ENCODE peak calls at places on chromosomes 7 and 10, in eight cellular contexts. One of them, this sample, is unnamed.

GRCh38 chr7:111025013-111025412 is 65.9 kb upstream of the LRRN3 start:
- DNase-seq in WERI-Rb-1: no peak
- DNase-seq in GM12865: peak
- DNase-seq in foreskin fibroblast: no peak
- DNase-seq in ovary: no peak
- DNase-seq in epithelial cell of esophagus: no peak
- DNase-seq in neural crest cell: no peak
- DNase-seq in tibial nerve: no peak
- DNase-seq in this sample: no peak

GRCh38 chr7:46015107-46015868 is 94.2 kb upstream of the IGFBP3 start:
- DNase-seq in GM12865: peak
- DNase-seq in neural crest cell: peak
- DNase-seq in epithelial cell of esophagus: no peak
- DNase-seq in WERI-Rb-1: peak
- DNase-seq in tibial nerve: no peak
- DNase-seq in ovary: no peak
- DNase-seq in foreskin fibroblast: no peak
- DNase-seq in this sample: no peak

GRCh38 chr10:102418612-102419560 is at the start of gene PSD:
- DNase-seq in foreskin fibroblast: no peak
- DNase-seq in tibial nerve: no peak
- DNase-seq in WERI-Rb-1: peak
- DNase-seq in ovary: peak
- DNase-seq in epithelial cell of esophagus: no peak
- DNase-seq in GM12865: no peak
- DNase-seq in neural crest cell: peak
- DNase-seq in this sample: peak

GRCh38 chr10:42989481-42989921 is 87.4 kb upstream of the RET start:
- DNase-seq in GM12865: no peak
- DNase-seq in WERI-Rb-1: no peak
- DNase-seq in tibial nerve: no peak
- DNase-seq in ovary: no peak
- DNase-seq in foreskin fibroblast: no peak
- DNase-seq in epithelial cell of esophagus: no peak
- DNase-seq in neural crest cell: no peak
- DNase-seq in this sample: no peak

GRCh38 chr10:7787150-7787856 is 490 bp downstream of the KIN start:
- DNase-seq in tibial nerve: no peak
- DNase-seq in GM12865: peak
- DNase-seq in ovary: no peak
- DNase-seq in neural crest cell: no peak
- DNase-seq in foreskin fibroblast: no peak
- DNase-seq in WERI-Rb-1: peak
- DNase-seq in epithelial cell of esophagus: peak
- DNase-seq in this sample: no peak

GRCh38 chr10:60239228-60239627 is 150.4 kb downstream of the ANK3 start:
- DNase-seq in foreskin fibroblast: no peak
- DNase-seq in GM12865: no peak
- DNase-seq in epithelial cell of esophagus: no peak
- DNase-seq in ovary: no peak
- DNase-seq in tibial nerve: no peak
- DNase-seq in neural crest cell: no peak
- DNase-seq in WERI-Rb-1: no peak
- DNase-seq in this sample: no peak

GRCh38 chr10:35262436-35262835 is 73.9 kb upstream of the CCNY start:
- DNase-seq in epithelial cell of esophagus: peak
- DNase-seq in foreskin fibroblast: peak
- DNase-seq in ovary: no peak
- DNase-seq in WERI-Rb-1: no peak
- DNase-seq in tibial nerve: no peak
- DNase-seq in GM12865: no peak
- DNase-seq in neural crest cell: no peak
- DNase-seq in this sample: no peak

GRCh38 chr10:121709674-121710073 is 111.4 kb upstream of the FGFR2 start:
- DNase-seq in ovary: peak
- DNase-seq in neural crest cell: no peak
- DNase-seq in GM12865: no peak
- DNase-seq in epithelial cell of esophagus: no peak
- DNase-seq in WERI-Rb-1: no peak
- DNase-seq in tibial nerve: no peak
- DNase-seq in foreskin fibroblast: no peak
- DNase-seq in this sample: no peak

GRCh38 chr10:30083934-30084333 is 24.5 kb upstream of the JCAD start:
- DNase-seq in neural crest cell: no peak
- DNase-seq in epithelial cell of esophagus: no peak
- DNase-seq in WERI-Rb-1: no peak
- DNase-seq in foreskin fibroblast: no peak
- DNase-seq in ovary: no peak
- DNase-seq in GM12865: no peak
- DNase-seq in tibial nerve: no peak
- DNase-seq in this sample: no peak

GRCh38 chr7:122803323-122803722 is 82.9 kb downstream of the CADPS2 start:
- DNase-seq in WERI-Rb-1: no peak
- DNase-seq in foreskin fibroblast: no peak
- DNase-seq in epithelial cell of esophagus: peak
- DNase-seq in ovary: no peak
- DNase-seq in tibial nerve: no peak
- DNase-seq in neural crest cell: peak
- DNase-seq in GM12865: peak
- DNase-seq in this sample: no peak

GRCh38 chr7:132742152-132742551 is 165.9 kb upstream of the PLXNA4 start:
- DNase-seq in foreskin fibroblast: peak
- DNase-seq in GM12865: no peak
- DNase-seq in WERI-Rb-1: no peak
- DNase-seq in epithelial cell of esophagus: peak
- DNase-seq in neural crest cell: no peak
- DNase-seq in ovary: peak
- DNase-seq in tibial nerve: peak
- DNase-seq in this sample: no peak

GRCh38 chr10:78451592-78451991 is 417.9 kb downstream of the RPS24 start:
- DNase-seq in ovary: peak
- DNase-seq in GM12865: no peak
- DNase-seq in neural crest cell: no peak
- DNase-seq in tibial nerve: no peak
- DNase-seq in foreskin fibroblast: no peak
- DNase-seq in epithelial cell of esophagus: no peak
- DNase-seq in WERI-Rb-1: peak
- DNase-seq in this sample: peak

GRCh38 chr7:78095549-78095948 is 297.0 kb downstream of the PHTF2 start:
- DNase-seq in GM12865: no peak
- DNase-seq in neural crest cell: no peak
- DNase-seq in epithelial cell of esophagus: peak
- DNase-seq in ovary: no peak
- DNase-seq in tibial nerve: no peak
- DNase-seq in foreskin fibroblast: no peak
- DNase-seq in WERI-Rb-1: no peak
- DNase-seq in this sample: no peak

GRCh38 chr7:137977173-137977572 is 24.7 kb downstream of the CREB3L2 start:
- DNase-seq in epithelial cell of esophagus: no peak
- DNase-seq in GM12865: no peak
- DNase-seq in WERI-Rb-1: no peak
- DNase-seq in foreskin fibroblast: no peak
- DNase-seq in ovary: no peak
- DNase-seq in neural crest cell: no peak
- DNase-seq in tibial nerve: no peak
- DNase-seq in this sample: no peak

DNA sequence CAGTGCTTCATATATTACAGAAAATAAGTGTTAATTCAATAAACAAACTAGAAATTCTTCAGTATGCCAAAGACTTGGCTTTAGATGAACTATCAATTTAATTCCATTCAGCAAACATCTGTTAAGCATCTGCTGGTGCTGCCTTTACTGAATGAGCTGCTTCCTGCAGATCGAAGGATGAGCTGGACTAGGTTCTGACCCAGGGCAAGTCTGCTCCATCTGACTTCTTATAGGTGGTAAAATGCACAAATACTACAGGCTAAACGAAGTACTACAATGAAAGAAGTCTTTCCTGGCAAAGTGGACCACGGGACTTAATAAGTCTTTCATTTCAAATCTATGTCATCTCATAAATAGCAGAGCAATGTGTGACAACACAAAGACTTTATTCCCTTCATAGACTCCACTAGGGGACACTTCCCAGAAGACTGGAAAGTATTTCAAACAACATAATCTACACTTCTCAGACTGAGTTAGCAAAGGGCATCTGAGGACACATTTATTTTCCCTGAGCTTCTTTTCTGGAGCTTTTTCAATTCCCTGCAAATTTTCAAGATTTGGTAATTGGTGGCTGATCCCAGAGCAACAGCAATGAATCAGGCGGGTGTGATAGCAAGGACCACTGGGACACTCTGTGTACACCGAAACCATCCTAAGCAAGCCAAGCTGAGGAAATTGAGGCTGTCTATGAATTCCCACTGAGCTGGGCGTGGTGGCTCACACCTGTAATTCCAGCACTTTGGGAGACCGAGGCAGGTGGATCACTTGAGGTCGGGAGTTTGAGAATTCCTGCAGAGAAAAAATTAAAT is 108.9 kb upstream of the FRMD4A start:
- DNase-seq in foreskin fibroblast: peak
- DNase-seq in neural crest cell: no peak
- DNase-seq in WERI-Rb-1: no peak
- DNase-seq in epithelial cell of esophagus: no peak
- DNase-seq in tibial nerve: no peak
- DNase-seq in ovary: no peak
- DNase-seq in GM12865: no peak
- DNase-seq in this sample: no peak
- TF ChIP-seq CTCF in foreskin fibroblast: no peak
- TF ChIP-seq CTCF in neural crest cell: no peak
- TF ChIP-seq CTCF in WERI-Rb-1: no peak
- TF ChIP-seq CTCF in epithelial cell of esophagus: no peak
- TF ChIP-seq CTCF in tibial nerve: no peak
- TF ChIP-seq CTCF in ovary: no peak
- TF ChIP-seq CTCF in GM12865: no peak
- TF ChIP-seq CTCF in this sample: no peak

DNA sequence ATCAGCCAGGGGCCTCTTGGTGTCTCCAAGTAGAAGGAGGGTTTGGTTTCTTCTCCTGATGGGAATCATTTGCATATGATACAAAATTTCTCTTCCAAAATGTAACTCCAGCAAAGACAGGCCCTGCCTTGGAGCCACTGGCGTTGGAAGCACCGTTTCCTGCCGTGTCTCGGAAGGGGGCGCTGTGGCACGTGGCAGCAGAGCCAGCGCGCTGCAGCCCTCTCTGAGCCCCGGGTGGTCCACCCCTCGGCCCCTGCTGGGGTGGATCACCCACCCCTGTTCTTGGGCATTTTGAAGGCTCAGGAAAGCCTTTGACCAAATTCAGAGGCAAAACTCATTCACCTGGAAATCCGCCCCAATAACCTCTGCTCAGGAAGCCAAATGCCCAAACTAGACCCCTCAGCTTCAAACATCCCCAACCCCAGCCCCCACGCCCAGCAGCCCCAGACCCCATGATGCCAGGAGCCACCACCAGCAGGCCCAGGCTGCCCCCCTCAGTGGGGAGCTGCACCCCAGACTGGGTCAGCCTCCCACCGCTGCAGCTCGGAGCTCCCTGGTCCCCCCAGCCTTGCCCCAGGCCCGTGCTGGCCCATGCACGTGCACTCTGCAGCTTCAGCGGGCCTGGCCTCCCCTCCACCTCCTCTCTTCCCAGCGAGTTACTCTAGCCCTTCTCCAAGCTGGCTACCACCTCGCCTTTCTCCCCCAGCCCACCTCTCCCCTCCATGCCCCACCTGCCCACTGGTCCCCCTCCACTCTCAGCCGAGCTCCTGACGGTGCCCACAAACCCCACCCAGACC is 29.5 kb upstream of the ELFN1 start:
- DNase-seq in WERI-Rb-1: no peak
- DNase-seq in epithelial cell of esophagus: peak
- DNase-seq in GM12865: no peak
- DNase-seq in tibial nerve: no peak
- DNase-seq in neural crest cell: no peak
- DNase-seq in foreskin fibroblast: no peak
- DNase-seq in ovary: no peak
- DNase-seq in this sample: no peak
- TF ChIP-seq CTCF in WERI-Rb-1: peak
- TF ChIP-seq CTCF in epithelial cell of esophagus: peak
- TF ChIP-seq CTCF in GM12865: no peak
- TF ChIP-seq CTCF in tibial nerve: no peak
- TF ChIP-seq CTCF in neural crest cell: peak
- TF ChIP-seq CTCF in foreskin fibroblast: no peak
- TF ChIP-seq CTCF in ovary: no peak
- TF ChIP-seq CTCF in this sample: peak

GRCh38 chr10:51047857-51048256 is 26.4 kb upstream of the PRKG1 start:
- DNase-seq in foreskin fibroblast: no peak
- DNase-seq in WERI-Rb-1: no peak
- DNase-seq in ovary: no peak
- DNase-seq in epithelial cell of esophagus: no peak
- DNase-seq in tibial nerve: no peak
- DNase-seq in neural crest cell: no peak
- DNase-seq in GM12865: no peak
- DNase-seq in this sample: no peak
- TF ChIP-seq CTCF in foreskin fibroblast: no peak
- TF ChIP-seq CTCF in WERI-Rb-1: no peak
- TF ChIP-seq CTCF in ovary: peak
- TF ChIP-seq CTCF in epithelial cell of esophagus: no peak
- TF ChIP-seq CTCF in tibial nerve: peak
- TF ChIP-seq CTCF in neural crest cell: no peak
- TF ChIP-seq CTCF in GM12865: no peak
- TF ChIP-seq CTCF in this sample: no peak

GRCh38 chr10:63722537-63722936 is 201.3 kb downstream of the REEP3 start:
- DNase-seq in ovary: no peak
- DNase-seq in epithelial cell of esophagus: no peak
- DNase-seq in GM12865: no peak
- DNase-seq in tibial nerve: no peak
- DNase-seq in WERI-Rb-1: no peak
- DNase-seq in neural crest cell: no peak
- DNase-seq in foreskin fibroblast: no peak
- DNase-seq in this sample: no peak

GRCh38 chr10:63723741-63724140 is 202.5 kb downstream of the REEP3 start:
- DNase-seq in ovary: no peak
- DNase-seq in GM12865: no peak
- DNase-seq in foreskin fibroblast: no peak
- DNase-seq in epithelial cell of esophagus: no peak
- DNase-seq in WERI-Rb-1: no peak
- DNase-seq in tibial nerve: no peak
- DNase-seq in neural crest cell: no peak
- DNase-seq in this sample: no peak

GRCh38 chr10:63726883-63727282 is 205.7 kb downstream of the REEP3 start:
- DNase-seq in ovary: no peak
- DNase-seq in neural crest cell: no peak
- DNase-seq in GM12865: no peak
- DNase-seq in tibial nerve: no peak
- DNase-seq in epithelial cell of esophagus: no peak
- DNase-seq in WERI-Rb-1: no peak
- DNase-seq in foreskin fibroblast: no peak
- DNase-seq in this sample: no peak

GRCh38 chr10:63723320-63723719 is 202.1 kb downstream of the REEP3 start:
- DNase-seq in tibial nerve: no peak
- DNase-seq in foreskin fibroblast: no peak
- DNase-seq in ovary: no peak
- DNase-seq in epithelial cell of esophagus: no peak
- DNase-seq in WERI-Rb-1: no peak
- DNase-seq in GM12865: no peak
- DNase-seq in neural crest cell: no peak
- DNase-seq in this sample: no peak

DNA sequence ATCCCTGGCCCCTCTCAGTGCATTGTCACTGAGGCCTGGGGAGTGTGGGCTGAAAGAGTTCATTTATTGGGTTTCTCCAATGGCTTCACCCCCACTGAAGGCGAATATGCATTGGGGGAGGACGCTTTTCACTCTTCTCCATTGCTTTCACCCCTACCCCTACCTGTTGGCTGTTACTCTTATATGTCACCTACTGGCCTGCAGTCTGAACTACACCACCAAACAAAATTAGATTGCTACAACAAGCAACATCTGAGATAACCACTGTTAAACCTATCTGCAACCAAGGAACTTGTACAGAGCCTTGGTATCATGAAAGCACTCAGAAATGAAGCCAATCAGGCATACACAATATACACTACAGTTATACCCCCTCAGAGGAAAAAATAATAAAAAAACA is 203.7 kb downstream of the REEP3 start:
- DNase-seq in ovary: no peak
- DNase-seq in epithelial cell of esophagus: no peak
- DNase-seq in foreskin fibroblast: no peak
- DNase-seq in tibial nerve: no peak
- DNase-seq in neural crest cell: no peak
- DNase-seq in GM12865: no peak
- DNase-seq in WERI-Rb-1: no peak
- DNase-seq in this sample: no peak
- TF ChIP-seq CTCF in ovary: no peak
- TF ChIP-seq CTCF in epithelial cell of esophagus: no peak
- TF ChIP-seq CTCF in foreskin fibroblast: no peak
- TF ChIP-seq CTCF in tibial nerve: no peak
- TF ChIP-seq CTCF in neural crest cell: peak
- TF ChIP-seq CTCF in GM12865: peak
- TF ChIP-seq CTCF in WERI-Rb-1: no peak
- TF ChIP-seq CTCF in this sample: no peak

This sample was measured in D721Med.